ENCODE peak calls at places on chromosomes 6 and 20, in four cellular contexts. I is stomach, N is HepG2, A is right lobe of liver. S is an unnamed sample.

GRCh38 chr6:92292067-92292466 is 1127.3 kb downstream of the EPHA7 start:
- DNase-seq in N (no peak), A (no peak), I (no peak), S (no peak)

GRCh38 chr20:8094415-8094818 is 37.6 kb upstream of the PLCB1 start:
- DNase-seq in A (peak; percentile 33), N (no peak), I (peak; percentile 80), S (peak; percentile 62)

GRCh38 chr6:17574871-17575560 is 25.1 kb upstream of the FAM8A1 start:
- DNase-seq in I (no peak), A (no peak), N (no peak), S (no peak)

GRCh38 chr6:158751842-158752424 is 67.2 kb downstream of the EZR start:
- DNase-seq in A (no peak), N (no peak), I (no peak), S (no peak)

GRCh38 chr6:156848123-156848522 is 70.9 kb downstream of the ARID1B start:
- DNase-seq in I (no peak), A (no peak), N (no peak), S (no peak)

GRCh38 chr6:100554228-100554627 is 89.5 kb upstream of the SIM1 start:
- DNase-seq in A (no peak), I (no peak), N (no peak), S (no peak)

GRCh38 chr6:31042801-31043200 is 32.5 kb downstream of the MUC22 start:
- DNase-seq in A (peak; percentile 47), N (peak; percentile 56), I (peak; percentile 73), S (peak; percentile 65)

GRCh38 chr20:45355209-45355608 is 7.0 kb upstream of the SDC4 start:
- DNase-seq in N (no peak), I (no peak), A (no peak), S (no peak)

GRCh38 chr6:152295346-152295745 is 341.8 kb downstream of the SYNE1 start:
- DNase-seq in N (no peak), I (no peak), A (no peak), S (peak; percentile 70)

GRCh38 chr6:90157441-90157840 is 139.2 kb downstream of the BACH2 start:
- DNase-seq in I (no peak), N (no peak), A (no peak), S (no peak)

GRCh38 chr6:158474961-158475343 is 84.9 kb upstream of the TMEM181 start:
- DNase-seq in I (peak; percentile 29), N (peak; percentile 20), A (no peak), S (no peak)

GRCh38 chr6:138334000-138334399 is 43.7 kb upstream of the SMIM28 start:
- DNase-seq in N (no peak), I (no peak), A (no peak), S (no peak)

GRCh38 chr20:57892471-57892870 is 182.7 kb upstream of the PMEPA1 start:
- DNase-seq in A (no peak), N (no peak), I (no peak), S (no peak)

GRCh38 chr6:89162047-89162371 is 16.2 kb downstream of the PM20D2 start:
- DNase-seq in A (no peak), N (no peak), I (no peak), S (no peak)

GRCh38 chr20:51573576-51574243 is 31.2 kb upstream of the NFATC2 start:
- DNase-seq in I (no peak), N (no peak), A (no peak), S (no peak)

GRCh38 chr20:50519036-50519780 is 9.0 kb downstream of the PTPN1 start:
- DNase-seq in I (no peak), A (no peak), N (no peak), S (no peak)

GRCh38 chr20:53077373-53078205 is 105.4 kb downstream of the TSHZ2 start:
- DNase-seq in A (peak; percentile 63), I (peak; percentile 33), N (peak; percentile 94), S (no peak)

GRCh38 chr20:1267161-1267560 is 1.1 kb downstream of the SNPH start:
- DNase-seq in N (no peak), I (no peak), A (no peak), S (no peak)

GRCh38 chr6:40599580-40599979 is 12.4 kb upstream of the LRFN2 start:
- DNase-seq in I (peak; percentile 40), N (no peak), A (no peak), S (no peak)

GRCh38 chr6:53998293-53998692 is 113.0 kb upstream of the MLIP start:
- DNase-seq in N (peak; percentile 12), A (no peak), I (no peak), S (no peak)

GRCh38 chr6:104784884-104785283 is 74.8 kb downstream of the HACE1 start:
- DNase-seq in A (no peak), I (no peak), N (no peak), S (no peak)

GRCh38 chr20:63626424-63627128 is at the start of gene GMEB2:
- DNase-seq in I (peak; percentile 76), N (peak; percentile 69), A (peak; percentile 79), S (peak; percentile 75)

GRCh38 chr6:31737315-31738047 is 1.2 kb upstream of the CLIC1 start:
- DNase-seq in A (no peak), I (no peak), N (peak; percentile 99), S (no peak)

GRCh38 chr20:46111028-46111835 is 6.9 kb upstream of the CD40 start:
- DNase-seq in I (no peak), A (no peak), N (no peak), S (no peak)

GRCh38 chr6:13260116-13260598 is 68.2 kb downstream of the TBC1D7 start:
- DNase-seq in I (no peak), N (no peak), A (no peak), S (no peak)

GRCh38 chr20:51800769-51801219 is 1.5 kb downstream of the SALL4 start:
- DNase-seq in A (peak; percentile 46), I (peak; percentile 25), N (no peak), S (no peak)

GRCh38 chr20:46694484-46694883 is 5.2 kb upstream of the TP53RK start:
- DNase-seq in I (no peak), N (no peak), A (no peak), S (no peak)

GRCh38 chr6:33508935-33509926 is 54.9 kb downstream of the ZBTB9 start:
- DNase-seq in I (no peak), N (no peak), A (no peak), S (no peak)

GRCh38 chr20:17854307-17854903 is 114.2 kb downstream of the SNX5 start:
- DNase-seq in I (peak; percentile 79), A (peak; percentile 73), N (peak; percentile 82), S (peak; percentile 66)

GRCh38 chr6:27295301-27296079 is 16.6 kb downstream of the POM121L2 start:
- DNase-seq in I (no peak), A (no peak), N (peak; percentile 79), S (no peak)

GRCh38 chr6:119620846-119621570 is 271.4 kb upstream of the MAN1A1 start:
- DNase-seq in I (no peak), N (no peak), A (no peak), S (no peak)

GRCh38 chr6:134178230-134179044 is 126.0 kb upstream of the SLC2A12 start:
- DNase-seq in I (peak; percentile 67), A (peak; percentile 83), N (peak; percentile 78), S (peak; percentile 81)

GRCh38 chr6:136822051-136822378 is 377 bp upstream of the PEX7 start:
- DNase-seq in I (no peak), A (peak; percentile 21), N (no peak), S (no peak)

GRCh38 chr6:22248513-22249308 is 48.1 kb downstream of the PRL start:
- DNase-seq in I (no peak), A (no peak), N (peak; percentile 6), S (no peak)

GRCh38 chr6:164039954-164040375 is 625.4 kb downstream of the QKI start:
- DNase-seq in I (peak; percentile 45), A (peak; percentile 73), N (no peak), S (peak; percentile 79)

GRCh38 chr20:13784271-13784892 is 337 bp downstream of the ESF1 start:
- DNase-seq in A (peak; percentile 25), I (no peak), N (no peak), S (peak; percentile 24)

GRCh38 chr6:30480536-30481156 is 8.7 kb upstream of the HLA-E start:
- DNase-seq in A (no peak), I (no peak), N (no peak), S (no peak)

GRCh38 chr6:63584566-63584965 is 12.3 kb downstream of the LOC128125822 start:
- DNase-seq in N (no peak), A (no peak), I (no peak), S (no peak)
- TF ChIP-seq POLR2A in N (no peak), A (no peak), I (no peak), S (no peak)

GRCh38 chr20:25294459-25295385 is 46.8 kb downstream of the PYGB start:
- DNase-seq in N (peak; percentile 82), A (peak; percentile 58), I (peak; percentile 44), S (peak; percentile 63)

GRCh38 chr20:25296094-25297093 is 48.5 kb downstream of the PYGB start:
- DNase-seq in A (no peak), N (peak; percentile 50), I (no peak), S (no peak)

GRCh38 chr20:25295386-25296093 is 47.7 kb downstream of the PYGB start:
- DNase-seq in N (no peak), A (no peak), I (peak; percentile 72), S (no peak)

GRCh38 chr20:25299801-25300200 is 51.9 kb downstream of the PYGB start:
- DNase-seq in A (no peak), I (no peak), N (no peak), S (no peak)

DNA sequence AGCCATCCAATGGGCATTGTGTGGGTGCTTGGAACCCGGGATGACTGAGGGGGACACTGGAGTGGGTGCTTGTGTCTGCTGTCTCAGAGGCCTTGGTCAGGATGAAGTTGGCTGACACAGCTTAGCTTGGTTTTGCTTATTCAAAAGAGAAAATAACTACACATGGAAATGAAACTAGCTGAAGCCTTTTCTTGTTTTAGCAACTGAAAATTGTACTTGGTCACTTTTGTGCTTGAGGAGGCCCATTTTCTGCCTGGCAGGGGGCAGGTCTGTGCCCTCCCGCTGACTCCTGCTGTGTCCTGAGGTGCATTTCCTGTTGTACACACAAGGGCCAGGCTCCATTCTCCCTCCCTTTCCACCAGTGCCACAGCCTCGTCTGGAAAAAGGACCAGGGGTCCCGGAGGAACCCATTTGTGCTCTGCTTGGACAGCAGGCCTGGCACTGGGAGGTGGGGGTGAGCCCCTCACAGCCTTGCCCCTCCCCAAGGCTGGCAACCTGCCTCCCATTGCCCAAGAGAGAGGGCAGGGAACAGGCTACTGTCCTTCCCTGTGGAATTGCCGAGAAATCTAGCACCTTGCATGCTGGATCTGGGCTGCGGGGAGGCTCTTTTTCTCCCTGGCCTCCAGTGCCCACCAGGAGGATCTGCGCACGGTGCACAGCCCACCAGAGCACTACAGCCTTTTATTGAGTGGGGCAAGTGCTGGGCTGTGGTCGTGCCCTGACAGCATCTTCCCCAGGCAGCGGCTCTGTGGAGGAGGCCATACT is 49.4 kb downstream of the PYGB start:
- DNase-seq in A (no peak), I (no peak), N (no peak), S (no peak)
- TF ChIP-seq POLR2A in A (no peak), I (no peak), N (no peak), S (no peak)

GRCh38 chr6:57172136-57173055 is at the start of gene BAG2:
- DNase-seq in N (peak; percentile 88), A (peak; percentile 93), I (peak; percentile 78), S (peak; percentile 94)
- TF ChIP-seq POLR2A in N (peak; percentile 93), A (peak; percentile 90), I (no peak), S (peak; percentile 83)

GRCh38 chr20:58982406-58983114 is 1.5 kb downstream of the NELFCD start:
- DNase-seq in A (no peak), N (no peak), I (peak; percentile 24), S (no peak)
- TF ChIP-seq POLR2A in A (no peak), N (no peak), I (no peak), S (no peak)

GRCh38 chr6:109449789-109450673 is 5.5 kb downstream of the MICAL1 start:
- DNase-seq in A (no peak), I (no peak), N (no peak), S (no peak)
- TF ChIP-seq POLR2A in A (no peak), I (no peak), N (no peak), S (no peak)

S was measured in ovary.